ENCODE peak calls at places on chromosomes 2 and 18, in five cellular contexts. R is effector memory CD8-positive, alpha-beta T cell; S is cardiac muscle cell; G is stimulated activated CD4-positive, alpha-beta T cell treated with anti-CD3 and anti-CD28 coated beads, TNF-alpha, amount 100 ng/mL, for 1 hour; J is nucleus accumbens. N is an unnamed sample.

GRCh38 chr2:160214461-160215055 is 14.5 kb upstream of the ITGB6 start:
- DNase-seq in S (peak), G (no peak), R (no peak), J (no peak), N (no peak)

GRCh38 chr2:158047156-158047611 is 54.5 kb upstream of the UPP2 start:
- DNase-seq in G (no peak), S (no peak), R (no peak), J (no peak), N (no peak)

GRCh38 chr2:173571021-173571821 is 216.5 kb downstream of the CDCA7 start:
- DNase-seq in J (peak), R (no peak), S (peak), G (no peak), N (no peak)

GRCh38 chr2:148987286-148987685 is 51.2 kb upstream of the LYPD6B start:
- DNase-seq in S (no peak), J (no peak), G (no peak), R (no peak), N (no peak)

GRCh38 chr2:218063541-218064295 is 5.3 kb upstream of the RUFY4 start:
- DNase-seq in G (no peak), R (no peak), S (no peak), J (no peak), N (no peak)

GRCh38 chr18:37512400-37512799 is 53.2 kb downstream of the CELF4 start:
- DNase-seq in R (no peak), S (no peak), J (no peak), G (no peak), N (no peak)

GRCh38 chr2:171625013-171625412 is 62.3 kb upstream of the DYNC1I2 start:
- DNase-seq in G (no peak), R (no peak), J (no peak), S (no peak), N (no peak)

GRCh38 chr18:56575819-56576663 is 62.4 kb downstream of the TXNL1 start:
- DNase-seq in R (no peak), S (peak), G (no peak), J (no peak), N (no peak)

GRCh38 chr2:48915227-48915626 is 159.7 kb upstream of the LHCGR start:
- DNase-seq in R (no peak), J (no peak), S (no peak), G (no peak), N (no peak)

GRCh38 chr18:41829648-41830516 is 125.2 kb upstream of the PIK3C3 start:
- DNase-seq in J (no peak), G (no peak), R (no peak), S (peak), N (no peak)

GRCh38 chr18:74528478-74528877 is 5.8 kb upstream of the CNDP1 start:
- DNase-seq in S (no peak), G (no peak), R (no peak), J (no peak), N (no peak)

GRCh38 chr2:63614983-63615945 is 26.5 kb downstream of the MDH1 start:
- DNase-seq in S (peak), G (no peak), J (no peak), R (no peak), N (no peak)

GRCh38 chr2:5985551-5986229 is 293.5 kb downstream of the SOX11 start:
- DNase-seq in G (no peak), J (peak), S (no peak), R (no peak), N (no peak)

GRCh38 chr2:237182422-237183123 is 96.9 kb downstream of the COPS8 start:
- DNase-seq in J (no peak), S (no peak), G (no peak), R (no peak), N (no peak)

GRCh38 chr18:41703744-41704530 is 251.1 kb upstream of the PIK3C3 start:
- DNase-seq in S (peak), R (no peak), J (peak), G (no peak), N (no peak)

GRCh38 chr2:68709421-68709911 is 25.1 kb upstream of the ARHGAP25 start:
- DNase-seq in J (peak), G (no peak), R (no peak), S (peak), N (no peak)

GRCh38 chr18:69659142-69659651 is 258.5 kb downstream of the DOK6 start:
- DNase-seq in S (no peak), J (no peak), G (no peak), R (no peak), N (no peak)